ENCODE peak calls at places on chromosomes 2 and 18, in nine cellular contexts. F, I, T, D, O, J, G, Q and U are unnamed samples.

GRCh38 chr2:211599146-211599545 is 939.5 kb downstream of the ERBB4 start:
- DNase-seq in J (no peak), T (no peak), D (no peak), O (no peak), I (no peak), F (no peak), G (no peak), Q (no peak), U (no peak)

GRCh38 chr2:207673431-207673830 is 38.0 kb upstream of the CCNYL1 start:
- DNase-seq in O (no peak), Q (no peak), T (no peak), G (no peak), J (no peak), I (no peak), D (no peak), F (no peak), U (no peak)

GRCh38 chr2:150110548-150110947 is 376.9 kb downstream of the RND3 start:
- DNase-seq in O (no peak), F (peak), T (no peak), Q (no peak), G (no peak), D (no peak), I (no peak), J (no peak), U (no peak)

GRCh38 chr2:32135409-32135808 is 30.3 kb upstream of the SLC30A6 start:
- DNase-seq in J (no peak), I (peak), Q (peak), F (peak), G (peak), D (no peak), T (no peak), O (no peak), U (no peak)

GRCh38 chr2:127208313-127208712 is 11.8 kb downstream of the CYP27C1 start:
- DNase-seq in F (peak), I (no peak), O (no peak), Q (no peak), G (no peak), D (no peak), T (no peak), J (no peak), U (peak)

GRCh38 chr2:51919395-51919794 is 887.5 kb upstream of the NRXN1 start:
- DNase-seq in T (no peak), Q (no peak), J (no peak), G (no peak), F (peak), I (no peak), O (no peak), D (no peak), U (no peak)

GRCh38 chr2:42784204-42784880 is 8.0 kb downstream of the HAAO start:
- DNase-seq in I (no peak), D (no peak), Q (no peak), G (no peak), J (no peak), F (no peak), O (no peak), T (no peak), U (no peak)

GRCh38 chr2:65227035-65227470 is 578 bp upstream of the ACTR2 start:
- DNase-seq in T (no peak), Q (no peak), I (peak), D (no peak), G (no peak), O (no peak), F (no peak), J (no peak), U (peak)

GRCh38 chr2:28809927-28810326 is 707 bp upstream of the SPDYA start:
- DNase-seq in Q (no peak), O (no peak), G (no peak), T (no peak), D (no peak), F (no peak), J (no peak), I (peak), U (no peak)

GRCh38 chr2:211132046-211132445 is 575.6 kb downstream of the CPS1 start:
- DNase-seq in T (no peak), F (no peak), G (no peak), Q (no peak), I (no peak), J (no peak), O (no peak), D (no peak), U (no peak)

GRCh38 chr18:3328522-3328921 is 66.6 kb downstream of the MYL12B start:
- DNase-seq in G (no peak), I (no peak), J (no peak), T (no peak), D (no peak), F (no peak), O (no peak), Q (no peak), U (no peak)

GRCh38 chr2:239563561-239563960 is 162.7 kb upstream of the HDAC4 start:
- DNase-seq in T (peak), J (no peak), G (no peak), D (no peak), Q (no peak), I (no peak), O (no peak), F (no peak), U (no peak)

DNA sequence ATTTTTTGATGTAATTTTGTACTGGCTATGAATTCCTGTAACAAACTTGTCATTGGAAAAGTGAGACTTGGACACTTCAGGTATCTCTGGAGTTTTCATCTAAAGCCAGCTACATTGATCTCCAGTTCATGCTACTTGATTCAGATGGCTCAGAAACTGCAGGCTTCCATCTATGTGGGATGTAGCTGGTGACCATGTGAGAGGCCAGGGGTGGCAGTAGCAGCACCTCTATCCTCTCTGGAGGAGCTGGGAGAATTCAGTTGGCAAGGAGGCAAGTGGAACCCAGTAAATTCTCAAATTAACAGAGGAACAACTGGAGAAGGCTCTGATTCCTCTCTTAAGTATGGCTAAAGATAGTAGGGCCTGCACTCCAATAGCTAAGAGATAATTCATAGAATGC is 10.0 kb upstream of the SPTBN1 start:
- DNase-seq in I (no peak), G (no peak), F (no peak), Q (no peak), J (no peak), O (no peak), D (no peak), T (no peak), U (no peak)
- TF ChIP-seq CTCF in I (no peak), G (no peak), F (no peak), Q (no peak), J (no peak), O (no peak), D (no peak), T (no peak), U (no peak)

DNA sequence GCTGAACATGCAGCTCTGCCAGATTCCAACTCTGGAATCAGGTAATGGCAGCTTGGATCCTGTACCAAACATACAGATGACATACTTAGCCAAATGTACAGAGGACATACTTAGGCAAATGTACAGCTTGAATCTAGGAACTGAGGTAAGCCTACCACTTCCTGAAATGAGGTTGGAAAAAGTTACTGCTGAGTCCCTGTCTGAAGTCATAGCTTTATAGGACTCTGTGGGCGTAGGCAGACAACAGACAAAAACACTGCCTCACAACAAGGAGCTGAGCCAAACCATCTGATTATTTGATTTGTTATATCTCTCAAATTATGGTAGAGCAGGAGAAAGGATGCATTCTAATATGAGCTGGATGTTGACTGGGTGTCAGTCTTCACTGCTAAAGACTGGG is 290.2 kb upstream of the TCF4 start:
- DNase-seq in D (no peak), J (no peak), I (no peak), T (no peak), G (no peak), F (peak), O (no peak), Q (no peak), U (no peak)
- TF ChIP-seq POLR2A in D (no peak), J (no peak), I (no peak), T (no peak), G (no peak), F (no peak), O (no peak), Q (no peak), U (no peak)

GRCh38 chr2:39119732-39120520 is 925 bp downstream of the SOS1 start:
- DNase-seq in F (peak), Q (no peak), G (peak), J (peak), T (peak), I (peak), O (peak), D (peak), U (peak)
- TF ChIP-seq CTCF in F (peak), Q (peak), G (peak), J (no peak), T (no peak), I (no peak), O (no peak), D (peak), U (peak)

GRCh38 chr18:11149441-11150270 is at the start of gene PIEZO2:
- DNase-seq in Q (no peak), G (peak), O (peak), J (peak), D (peak), I (no peak), F (peak), T (peak), U (peak)
- TF ChIP-seq POLR2A in Q (no peak), G (no peak), O (no peak), J (peak), D (peak), I (no peak), F (no peak), T (no peak), U (peak)

GRCh38 chr2:164495491-164496223 is 125.6 kb downstream of the GRB14 start:
- DNase-seq in T (no peak), F (peak), D (no peak), Q (peak), J (no peak), G (no peak), I (peak), O (no peak), U (no peak)
- TF ChIP-seq CTCF in T (no peak), F (peak), D (peak), Q (peak), J (no peak), G (no peak), I (peak), O (no peak), U (no peak)

GRCh38 chr18:59959606-59960005 is 59.8 kb downstream of the PMAIP1 start:
- DNase-seq in Q (no peak), T (no peak), G (no peak), I (no peak), O (no peak), F (no peak), J (no peak), D (no peak), U (no peak)
- TF ChIP-seq POLR2A in Q (no peak), T (no peak), G (no peak), I (no peak), O (no peak), F (no peak), J (no peak), D (no peak), U (no peak)

GRCh38 chr2:171451074-171451473 is 17.0 kb downstream of the DCAF17 start:
- DNase-seq in Q (no peak), G (no peak), T (no peak), I (no peak), O (no peak), D (no peak), J (no peak), F (no peak), U (no peak)

GRCh38 chr2:171447675-171448074 is 13.6 kb downstream of the DCAF17 start:
- DNase-seq in D (no peak), Q (no peak), I (no peak), J (no peak), G (no peak), F (no peak), T (no peak), O (no peak), U (no peak)
- TF ChIP-seq CTCF in D (no peak), Q (no peak), I (no peak), J (no peak), G (no peak), F (peak), T (no peak), O (no peak), U (no peak)